ENCODE peak calls at places on chromosomes 4 and X, in nine cellular contexts. One of them, this sample, is unnamed.

GRCh38 chrX:10121787-10122186 is 35.0 kb upstream of the CLCN4 start:
- DNase-seq in sigmoid colon: no peak
- DNase-seq in GM12878: no peak
- DNase-seq in endothelial cell of umbilical vein: no peak
- DNase-seq in suprapubic skin: no peak
- DNase-seq in HCT116: no peak
- DNase-seq in H1: no peak
- DNase-seq in prostate gland: no peak
- DNase-seq in K562: no peak
- DNase-seq in this sample: no peak

GRCh38 chr4:16437836-16438235 is 211.6 kb upstream of the TAPT1 start:
- DNase-seq in sigmoid colon: no peak
- DNase-seq in GM12878: no peak
- DNase-seq in endothelial cell of umbilical vein: no peak
- DNase-seq in suprapubic skin: no peak
- DNase-seq in HCT116: no peak
- DNase-seq in H1: no peak
- DNase-seq in prostate gland: no peak
- DNase-seq in K562: no peak
- DNase-seq in this sample: no peak

GRCh38 chr4:120070191-120070590 is 3.5 kb upstream of the MAD2L1 start:
- DNase-seq in sigmoid colon: no peak
- DNase-seq in GM12878: no peak
- DNase-seq in endothelial cell of umbilical vein: peak; percentile 16
- DNase-seq in suprapubic skin: no peak
- DNase-seq in HCT116: no peak
- DNase-seq in H1: no peak
- DNase-seq in prostate gland: no peak
- DNase-seq in K562: no peak
- DNase-seq in this sample: no peak

GRCh38 chr4:55321707-55322264 is 24.3 kb upstream of the SRD5A3 start:
- DNase-seq in sigmoid colon: peak; percentile 76
- DNase-seq in GM12878: peak; percentile 2
- DNase-seq in endothelial cell of umbilical vein: peak; percentile 82
- DNase-seq in suprapubic skin: peak; percentile 84
- DNase-seq in HCT116: peak; percentile 88
- DNase-seq in H1: no peak
- DNase-seq in prostate gland: peak; percentile 70
- DNase-seq in K562: peak; percentile 87
- DNase-seq in this sample: peak; percentile 53

GRCh38 chrX:3493605-3494004 is 147.2 kb upstream of the MXRA5 start:
- DNase-seq in sigmoid colon: no peak
- DNase-seq in GM12878: no peak
- DNase-seq in endothelial cell of umbilical vein: no peak
- DNase-seq in suprapubic skin: no peak
- DNase-seq in HCT116: no peak
- DNase-seq in H1: no peak
- DNase-seq in prostate gland: no peak
- DNase-seq in K562: no peak
- DNase-seq in this sample: no peak

GRCh38 chrX:24144528-24144927 is 5.0 kb upstream of the ZFX start:
- DNase-seq in sigmoid colon: no peak
- DNase-seq in GM12878: no peak
- DNase-seq in endothelial cell of umbilical vein: no peak
- DNase-seq in suprapubic skin: no peak
- DNase-seq in HCT116: no peak
- DNase-seq in H1: no peak
- DNase-seq in prostate gland: no peak
- DNase-seq in K562: no peak
- DNase-seq in this sample: no peak

GRCh38 chr4:169059294-169060201 is 49.5 kb upstream of the CBR4 start:
- DNase-seq in sigmoid colon: no peak
- DNase-seq in GM12878: no peak
- DNase-seq in endothelial cell of umbilical vein: peak; percentile 79
- DNase-seq in suprapubic skin: no peak
- DNase-seq in HCT116: no peak
- DNase-seq in H1: no peak
- DNase-seq in prostate gland: no peak
- DNase-seq in K562: no peak
- DNase-seq in this sample: no peak

GRCh38 chrX:81866873-81867272 is 665.0 kb downstream of the SH3BGRL start:
- DNase-seq in sigmoid colon: no peak
- DNase-seq in GM12878: no peak
- DNase-seq in endothelial cell of umbilical vein: no peak
- DNase-seq in suprapubic skin: no peak
- DNase-seq in HCT116: no peak
- DNase-seq in H1: no peak
- DNase-seq in prostate gland: no peak
- DNase-seq in K562: no peak
- DNase-seq in this sample: no peak

GRCh38 chr4:2482693-2483092 is 13.8 kb downstream of the RNF4 start:
- DNase-seq in sigmoid colon: no peak
- DNase-seq in GM12878: peak; percentile 67
- DNase-seq in endothelial cell of umbilical vein: peak; percentile 68
- DNase-seq in suprapubic skin: no peak
- DNase-seq in HCT116: no peak
- DNase-seq in H1: no peak
- DNase-seq in prostate gland: no peak
- DNase-seq in K562: no peak
- DNase-seq in this sample: no peak

GRCh38 chr4:153419673-153420278 is 46.4 kb upstream of the TMEM131L start:
- DNase-seq in sigmoid colon: no peak
- DNase-seq in GM12878: no peak
- DNase-seq in endothelial cell of umbilical vein: no peak
- DNase-seq in suprapubic skin: no peak
- DNase-seq in HCT116: no peak
- DNase-seq in H1: no peak
- DNase-seq in prostate gland: no peak
- DNase-seq in K562: no peak
- DNase-seq in this sample: no peak

GRCh38 chrX:107773206-107773605 is 2.4 kb downstream of the TSC22D3 start:
- DNase-seq in sigmoid colon: no peak
- DNase-seq in GM12878: no peak
- DNase-seq in endothelial cell of umbilical vein: no peak
- DNase-seq in suprapubic skin: no peak
- DNase-seq in HCT116: no peak
- DNase-seq in H1: no peak
- DNase-seq in prostate gland: no peak
- DNase-seq in K562: no peak
- DNase-seq in this sample: no peak

GRCh38 chr4:83012631-83013419 is 2.2 kb upstream of the LIN54 start:
- DNase-seq in sigmoid colon: peak; percentile 99
- DNase-seq in GM12878: peak; percentile 88
- DNase-seq in endothelial cell of umbilical vein: peak; percentile 99
- DNase-seq in suprapubic skin: peak; percentile 98
- DNase-seq in HCT116: peak; percentile 97
- DNase-seq in H1: peak; percentile 96
- DNase-seq in prostate gland: peak; percentile 95
- DNase-seq in K562: peak; percentile 99
- DNase-seq in this sample: peak; percentile 95
- TF ChIP-seq POLR2A in sigmoid colon: peak; percentile 28
- TF ChIP-seq POLR2A in GM12878: peak; percentile 78
- TF ChIP-seq POLR2A in endothelial cell of umbilical vein: peak; percentile 37
- TF ChIP-seq POLR2A in suprapubic skin: no peak
- TF ChIP-seq POLR2A in HCT116: no peak
- TF ChIP-seq POLR2A in H1: peak; percentile 72
- TF ChIP-seq POLR2A in prostate gland: peak; percentile 72
- TF ChIP-seq POLR2A in K562: peak; percentile 87
- TF ChIP-seq POLR2A in this sample: no peak

DNA sequence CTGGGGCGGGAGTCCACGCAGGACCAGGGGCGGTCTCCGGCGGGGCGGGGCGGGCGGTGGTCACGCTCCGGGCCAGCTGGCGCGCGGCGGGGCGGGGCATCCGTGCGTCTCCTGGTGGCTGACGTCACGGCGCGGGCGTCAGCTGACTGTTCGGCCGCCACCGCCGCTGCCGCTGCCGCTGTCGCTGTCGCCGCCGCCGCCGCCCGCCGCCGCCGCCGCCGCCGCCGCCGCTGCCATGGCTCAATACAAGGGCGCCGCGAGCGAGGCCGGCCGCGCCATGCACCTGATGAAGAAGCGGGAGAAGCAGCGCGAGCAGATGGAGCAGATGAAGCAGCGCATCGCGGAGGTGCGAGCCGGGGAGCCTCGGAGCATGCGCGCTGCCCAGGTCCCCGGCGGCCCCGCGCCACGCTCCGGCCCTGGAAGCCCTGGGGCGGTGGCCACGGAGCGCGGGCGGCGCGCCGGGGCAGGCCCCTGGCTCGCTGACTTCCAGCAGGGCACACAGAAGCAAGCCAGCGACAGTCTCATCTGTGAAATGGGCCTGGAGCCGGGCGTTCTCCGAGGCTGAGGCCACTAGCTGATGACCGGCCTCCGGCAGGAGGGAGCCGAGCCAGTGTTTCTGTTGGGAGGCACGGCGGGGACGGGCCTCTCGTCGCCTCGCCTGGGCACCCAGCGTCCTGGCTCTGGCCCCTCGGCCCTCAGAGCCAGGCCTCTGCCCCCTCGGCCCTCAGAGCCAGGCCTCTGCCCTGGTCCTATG is at the start of gene FAM50A:
- DNase-seq in sigmoid colon: peak; percentile 91
- DNase-seq in GM12878: no peak
- DNase-seq in endothelial cell of umbilical vein: peak; percentile 40
- DNase-seq in suprapubic skin: peak; percentile 85
- DNase-seq in HCT116: no peak
- DNase-seq in H1: no peak
- DNase-seq in prostate gland: peak; percentile 67
- DNase-seq in K562: peak; percentile 85
- DNase-seq in this sample: peak; percentile 67
- TF ChIP-seq POLR2AphosphoS5 in sigmoid colon: no peak
- TF ChIP-seq POLR2AphosphoS5 in GM12878: no peak
- TF ChIP-seq POLR2AphosphoS5 in endothelial cell of umbilical vein: peak; percentile 44
- TF ChIP-seq POLR2AphosphoS5 in suprapubic skin: no peak
- TF ChIP-seq POLR2AphosphoS5 in HCT116: peak; percentile 28
- TF ChIP-seq POLR2AphosphoS5 in H1: no peak
- TF ChIP-seq POLR2AphosphoS5 in prostate gland: no peak
- TF ChIP-seq POLR2AphosphoS5 in K562: no peak
- TF ChIP-seq POLR2AphosphoS5 in this sample: no peak

GRCh38 chr4:128809477-128810330 is at the start of gene JADE1:
- DNase-seq in sigmoid colon: peak; percentile 95
- DNase-seq in GM12878: no peak
- DNase-seq in endothelial cell of umbilical vein: peak; percentile 95
- DNase-seq in suprapubic skin: peak; percentile 91
- DNase-seq in HCT116: peak; percentile 90
- DNase-seq in H1: peak; percentile 82
- DNase-seq in prostate gland: peak; percentile 93
- DNase-seq in K562: peak; percentile 97
- DNase-seq in this sample: peak; percentile 87

GRCh38 chr4:128812360-128812958 is 3.0 kb downstream of the JADE1 start:
- DNase-seq in sigmoid colon: peak; percentile 81
- DNase-seq in GM12878: no peak
- DNase-seq in endothelial cell of umbilical vein: peak; percentile 68
- DNase-seq in suprapubic skin: peak; percentile 81
- DNase-seq in HCT116: peak; percentile 19
- DNase-seq in H1: no peak
- DNase-seq in prostate gland: peak; percentile 23
- DNase-seq in K562: peak; percentile 75
- DNase-seq in this sample: no peak

GRCh38 chr4:128810331-128810870 is 901 bp downstream of the JADE1 start:
- DNase-seq in sigmoid colon: peak; percentile 72
- DNase-seq in GM12878: no peak
- DNase-seq in endothelial cell of umbilical vein: no peak
- DNase-seq in suprapubic skin: peak; percentile 74
- DNase-seq in HCT116: peak; percentile 26
- DNase-seq in H1: no peak
- DNase-seq in prostate gland: peak; percentile 41
- DNase-seq in K562: peak; percentile 63
- DNase-seq in this sample: no peak

GRCh38 chr4:128811571-128812359 is 2.3 kb downstream of the JADE1 start:
- DNase-seq in sigmoid colon: peak; percentile 97
- DNase-seq in GM12878: no peak
- DNase-seq in endothelial cell of umbilical vein: peak; percentile 91
- DNase-seq in suprapubic skin: peak; percentile 95
- DNase-seq in HCT116: peak; percentile 76
- DNase-seq in H1: no peak
- DNase-seq in prostate gland: peak; percentile 88
- DNase-seq in K562: peak; percentile 94
- DNase-seq in this sample: peak; percentile 74

DNA sequence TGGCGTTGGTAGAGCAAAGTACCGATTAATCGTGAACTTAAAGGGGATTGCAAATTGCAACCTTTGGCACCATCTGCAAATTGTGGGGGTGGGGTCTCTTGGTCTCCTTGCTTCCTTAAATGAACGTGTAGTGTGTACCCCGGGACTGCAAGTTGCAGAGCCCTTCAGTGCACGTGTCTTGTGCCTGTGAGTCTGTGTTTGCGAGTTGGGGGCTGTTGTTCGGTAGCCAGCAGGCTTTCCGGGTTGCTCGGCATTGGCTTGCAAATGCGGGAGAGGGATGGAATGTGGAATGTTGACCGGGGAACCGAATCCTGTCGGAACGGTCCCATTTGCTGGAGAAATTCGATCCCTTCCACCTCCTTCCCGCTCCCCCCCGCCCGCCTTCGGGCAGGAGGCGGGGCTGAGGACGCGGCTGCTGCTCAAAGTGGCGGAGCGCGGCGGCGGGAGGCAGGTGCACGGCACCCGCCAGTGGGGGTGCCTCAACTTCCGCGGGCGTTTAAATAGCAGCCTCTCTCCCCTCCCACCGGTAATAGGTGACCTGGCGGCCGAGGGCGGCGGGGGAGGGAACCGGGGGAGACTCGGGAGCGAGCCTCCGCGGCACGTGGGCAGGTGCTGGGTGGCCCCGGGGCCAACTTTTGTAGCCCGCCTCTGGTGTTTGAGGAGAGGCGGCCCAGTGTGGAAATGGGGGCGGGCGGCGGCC is 1.5 kb downstream of the JADE1 start:
- DNase-seq in sigmoid colon: peak; percentile 89
- DNase-seq in GM12878: no peak
- DNase-seq in endothelial cell of umbilical vein: peak; percentile 89
- DNase-seq in suprapubic skin: peak; percentile 92
- DNase-seq in HCT116: peak; percentile 61
- DNase-seq in H1: peak; percentile 98
- DNase-seq in prostate gland: peak; percentile 82
- DNase-seq in K562: peak; percentile 90
- DNase-seq in this sample: peak; percentile 77
- TF ChIP-seq POLR2A in sigmoid colon: no peak
- TF ChIP-seq POLR2A in GM12878: peak; percentile 81
- TF ChIP-seq POLR2A in endothelial cell of umbilical vein: peak; percentile 68
- TF ChIP-seq POLR2A in suprapubic skin: peak; percentile 36
- TF ChIP-seq POLR2A in HCT116: no peak
- TF ChIP-seq POLR2A in H1: peak; percentile 97
- TF ChIP-seq POLR2A in prostate gland: peak; percentile 60
- TF ChIP-seq POLR2A in K562: peak; percentile 84
- TF ChIP-seq POLR2A in this sample: peak; percentile 67

GRCh38 chrX:31508338-31508737 is 436.5 kb upstream of the FTHL17 start:
- DNase-seq in sigmoid colon: peak; percentile 64
- DNase-seq in GM12878: no peak
- DNase-seq in endothelial cell of umbilical vein: peak; percentile 39
- DNase-seq in suprapubic skin: no peak
- DNase-seq in HCT116: no peak
- DNase-seq in H1: no peak
- DNase-seq in prostate gland: no peak
- DNase-seq in K562: no peak
- DNase-seq in this sample: no peak
- TF ChIP-seq POLR2AphosphoS5 in sigmoid colon: peak; percentile 49
- TF ChIP-seq POLR2AphosphoS5 in GM12878: no peak
- TF ChIP-seq POLR2AphosphoS5 in endothelial cell of umbilical vein: no peak
- TF ChIP-seq POLR2AphosphoS5 in suprapubic skin: no peak
- TF ChIP-seq POLR2AphosphoS5 in HCT116: no peak
- TF ChIP-seq POLR2AphosphoS5 in H1: no peak
- TF ChIP-seq POLR2AphosphoS5 in prostate gland: no peak
- TF ChIP-seq POLR2AphosphoS5 in K562: no peak
- TF ChIP-seq POLR2AphosphoS5 in this sample: no peak